ENCODE peak calls at places on chromosomes 1 and 21, in four cellular contexts. P is A549, T is DMS153, B is HTR-8/SVneo. U is an unnamed sample.

GRCh38 chr1:243495442-243496172 is 239.8 kb downstream of the SDCCAG8 start:
- DNase-seq in P (no peak), T (no peak), B (no peak), U (no peak)

GRCh38 chr1:28115267-28115666 is 26.9 kb upstream of the EYA3 start:
- DNase-seq in T (no peak), P (no peak), B (no peak), U (peak; percentile 71)

GRCh38 chr1:43687301-43688108 is 19.8 kb upstream of the ST3GAL3 start:
- DNase-seq in B (no peak), T (no peak), P (no peak), U (no peak)

GRCh38 chr1:66929289-66929688 is 4.5 kb downstream of the MIER1 start:
- DNase-seq in P (no peak), T (no peak), B (no peak), U (no peak)

GRCh38 chr1:118039170-118039569 is 109.6 kb downstream of the WDR3 start:
- DNase-seq in P (no peak), B (no peak), T (no peak), U (no peak)

GRCh38 chr1:198879711-198880306 is 241.0 kb downstream of the PTPRC start:
- DNase-seq in B (peak; percentile 8), T (no peak), P (no peak), U (peak; percentile 31)

GRCh38 chr1:64915381-64916274 is 50.7 kb downstream of the JAK1 start:
- DNase-seq in P (peak; percentile 81), T (no peak), B (peak; percentile 22), U (peak; percentile 96)

GRCh38 chr1:85225624-85226380 is 25.0 kb upstream of the SYDE2 start:
- DNase-seq in T (peak; percentile 10), P (no peak), B (no peak), U (no peak)

GRCh38 chr1:214454619-214455396 is 96.6 kb downstream of the PTPN14 start:
- DNase-seq in P (no peak), T (no peak), B (peak; percentile 71), U (peak; percentile 58)

GRCh38 chr1:116556289-116557006 is 14.4 kb downstream of the CD58 start:
- DNase-seq in T (no peak), P (no peak), B (no peak), U (peak; percentile 94)

GRCh38 chr1:165129568-165130164 is 226.8 kb downstream of the LMX1A start:
- DNase-seq in B (peak; percentile 19), T (peak; percentile 90), P (peak; percentile 42), U (peak; percentile 47)

GRCh38 chr1:39167632-39168209 is 36.8 kb upstream of the MACF1 start:
- DNase-seq in P (no peak), B (no peak), T (no peak), U (peak; percentile 86)

GRCh38 chr1:89553195-89553584 is 28.6 kb downstream of the LRRC8B start:
- DNase-seq in B (no peak), P (no peak), T (peak; percentile 89), U (no peak)

GRCh38 chr1:87182611-87183010 is 146.1 kb upstream of the LMO4 start:
- DNase-seq in B (peak; percentile 10), P (no peak), T (no peak), U (peak; percentile 49)

GRCh38 chr1:39829791-39830533 is 41.3 kb upstream of the BMP8B start:
- DNase-seq in T (no peak), B (peak; percentile 23), P (no peak), U (no peak)

GRCh38 chr1:154686507-154686906 is 78.5 kb upstream of the ADAR start:
- DNase-seq in B (no peak), P (no peak), T (no peak), U (no peak)

GRCh38 chr1:99279525-99279924 is 15.2 kb downstream of the PLPPR4 start:
- DNase-seq in T (no peak), B (no peak), P (no peak), U (no peak)

GRCh38 chr1:85027242-85027983 is 20.9 kb downstream of the MCOLN3 start:
- DNase-seq in P (no peak), T (no peak), B (no peak), U (peak; percentile 39)

GRCh38 chr1:166676981-166677380 is 162.3 kb upstream of the POGK start:
- DNase-seq in T (no peak), B (no peak), P (no peak), U (no peak)

GRCh38 chr1:107865627-107866026 is 99.4 kb downstream of the VAV3 start:
- DNase-seq in T (peak; percentile 21), B (no peak), P (no peak), U (no peak)

GRCh38 chr1:70685300-70686286 is 274.5 kb downstream of the CTH start:
- DNase-seq in T (peak; percentile 49), P (peak; percentile 11), B (peak; percentile 1), U (peak; percentile 79)

GRCh38 chr1:154436433-154436832 is 31.3 kb downstream of the IL6R start:
- DNase-seq in T (no peak), B (no peak), P (no peak), U (no peak)

GRCh38 chr1:1307261-1307907 is 346 bp downstream of the ACAP3 start:
- DNase-seq in P (no peak), B (no peak), T (no peak), U (no peak)

GRCh38 chr21:46667191-46667734 is 31.8 kb downstream of the PRMT2 start:
- DNase-seq in P (no peak), B (peak; percentile 36), T (peak; percentile 0), U (no peak)

GRCh38 chr1:10251325-10252103 is 41.1 kb downstream of the KIF1B start:
- DNase-seq in B (no peak), T (no peak), P (no peak), U (no peak)

GRCh38 chr1:226711976-226712778 is 26.9 kb downstream of the ITPKB start:
- DNase-seq in P (no peak), T (no peak), B (no peak), U (no peak)

GRCh38 chr1:145982010-145982723 is 14.2 kb downstream of the TXNIP start:
- DNase-seq in P (no peak), T (no peak), B (no peak), U (no peak)

GRCh38 chr21:45021428-45022347 is 52.7 kb upstream of the ADARB1 start:
- DNase-seq in T (no peak), B (no peak), P (no peak), U (no peak)

GRCh38 chr1:231178970-231179369 is 17.1 kb downstream of the TRIM67 start:
- DNase-seq in B (no peak), P (no peak), T (no peak), U (no peak)

GRCh38 chr1:157279157-157280140 is 141.3 kb upstream of the ETV3 start:
- DNase-seq in B (no peak), P (no peak), T (no peak), U (no peak)

GRCh38 chr21:36860736-36861594 is 105.5 kb downstream of the HLCS start:
- DNase-seq in P (no peak), T (no peak), B (peak; percentile 69), U (peak; percentile 71)

GRCh38 chr1:222817529-222817928 is 2.7 kb downstream of the DISP1 start:
- DNase-seq in P (peak; percentile 41), B (peak; percentile 76), T (no peak), U (peak; percentile 97)

GRCh38 chr1:32413507-32414185 is 19.4 kb upstream of the BSDC1 start:
- DNase-seq in P (peak; percentile 43), T (peak; percentile 84), B (peak; percentile 40), U (peak; percentile 38)

GRCh38 chr1:43990271-43991199 is 864 bp upstream of the CCDC24 start:
- DNase-seq in B (no peak), P (no peak), T (no peak), U (no peak)

GRCh38 chr1:216854836-216855485 is 131.7 kb upstream of the ESRRG start:
- DNase-seq in T (no peak), P (no peak), B (no peak), U (no peak)

GRCh38 chr1:155379180-155379876 is 58.6 kb downstream of the RUSC1 start:
- DNase-seq in P (peak; percentile 11), T (no peak), B (no peak), U (peak; percentile 9)

GRCh38 chr21:41371698-41372030 is 9.8 kb downstream of the MX2 start:
- DNase-seq in B (no peak), P (no peak), T (no peak), U (no peak)

GRCh38 chr1:201753492-201753891 is 75.5 kb upstream of the IPO9 start:
- DNase-seq in T (no peak), P (no peak), B (no peak), U (no peak)